ENCODE peak calls at places on chromosomes 1 and 21, in nine cellular contexts. One of them, this sample, is unnamed.

GRCh38 chr1:53992085-53992874 is 25.7 kb downstream of the LDLRAD1 start:
- DNase-seq in heart right ventricle: no peak
- DNase-seq in fibroblast of lung: no peak
- DNase-seq in endodermal cell: peak; percentile 76
- DNase-seq in GM23338: peak; percentile 43
- DNase-seq in heart left ventricle: no peak
- DNase-seq in AG10803: no peak
- DNase-seq in HFF-Myc: no peak
- DNase-seq in mesendoderm: peak; percentile 67
- DNase-seq in this sample: no peak

GRCh38 chr1:173206816-173207595 is at the start of gene TNFSF4:
- DNase-seq in heart right ventricle: no peak
- DNase-seq in fibroblast of lung: peak; percentile 67
- DNase-seq in endodermal cell: no peak
- DNase-seq in GM23338: peak; percentile 8
- DNase-seq in heart left ventricle: no peak
- DNase-seq in AG10803: peak; percentile 42
- DNase-seq in HFF-Myc: no peak
- DNase-seq in mesendoderm: no peak
- DNase-seq in this sample: no peak

GRCh38 chr21:32001390-32001789 is 128.6 kb downstream of the HUNK start:
- DNase-seq in heart right ventricle: no peak
- DNase-seq in fibroblast of lung: no peak
- DNase-seq in endodermal cell: no peak
- DNase-seq in GM23338: no peak
- DNase-seq in heart left ventricle: no peak
- DNase-seq in AG10803: no peak
- DNase-seq in HFF-Myc: no peak
- DNase-seq in mesendoderm: no peak
- DNase-seq in this sample: no peak

GRCh38 chr1:3463013-3463385 is 8.5 kb downstream of the ARHGEF16 start:
- DNase-seq in heart right ventricle: no peak
- DNase-seq in fibroblast of lung: no peak
- DNase-seq in endodermal cell: no peak
- DNase-seq in GM23338: no peak
- DNase-seq in heart left ventricle: no peak
- DNase-seq in AG10803: no peak
- DNase-seq in HFF-Myc: no peak
- DNase-seq in mesendoderm: no peak
- DNase-seq in this sample: no peak

GRCh38 chr1:240801445-240801844 is 189.5 kb upstream of the GREM2 start:
- DNase-seq in heart right ventricle: no peak
- DNase-seq in fibroblast of lung: no peak
- DNase-seq in endodermal cell: no peak
- DNase-seq in GM23338: no peak
- DNase-seq in heart left ventricle: no peak
- DNase-seq in AG10803: peak; percentile 35
- DNase-seq in HFF-Myc: no peak
- DNase-seq in mesendoderm: no peak
- DNase-seq in this sample: peak; percentile 80

GRCh38 chr1:3012511-3013291 is 8.6 kb upstream of the ACTRT2 start:
- DNase-seq in heart right ventricle: peak; percentile 41
- DNase-seq in fibroblast of lung: peak; percentile 2
- DNase-seq in endodermal cell: peak; percentile 86
- DNase-seq in GM23338: peak; percentile 79
- DNase-seq in heart left ventricle: peak; percentile 35
- DNase-seq in AG10803: no peak
- DNase-seq in HFF-Myc: no peak
- DNase-seq in mesendoderm: peak; percentile 36
- DNase-seq in this sample: no peak

GRCh38 chr1:68331117-68331865 is 99.0 kb upstream of the WLS start:
- DNase-seq in heart right ventricle: no peak
- DNase-seq in fibroblast of lung: peak; percentile 98
- DNase-seq in endodermal cell: no peak
- DNase-seq in GM23338: no peak
- DNase-seq in heart left ventricle: no peak
- DNase-seq in AG10803: peak; percentile 90
- DNase-seq in HFF-Myc: peak; percentile 96
- DNase-seq in mesendoderm: no peak
- DNase-seq in this sample: peak; percentile 74

GRCh38 chr1:221316491-221317056 is 425.3 kb downstream of the DUSP10 start:
- DNase-seq in heart right ventricle: no peak
- DNase-seq in fibroblast of lung: peak; percentile 26
- DNase-seq in endodermal cell: no peak
- DNase-seq in GM23338: no peak
- DNase-seq in heart left ventricle: no peak
- DNase-seq in AG10803: peak; percentile 80
- DNase-seq in HFF-Myc: no peak
- DNase-seq in mesendoderm: no peak
- DNase-seq in this sample: peak; percentile 62

GRCh38 chr1:150022357-150022756 is 11.8 kb upstream of the OTUD7B start:
- DNase-seq in heart right ventricle: no peak
- DNase-seq in fibroblast of lung: no peak
- DNase-seq in endodermal cell: peak; percentile 73
- DNase-seq in GM23338: peak; percentile 60
- DNase-seq in heart left ventricle: no peak
- DNase-seq in AG10803: no peak
- DNase-seq in HFF-Myc: no peak
- DNase-seq in mesendoderm: peak; percentile 85
- DNase-seq in this sample: no peak

GRCh38 chr1:81731989-81732388 is 68.7 kb upstream of the ADGRL2 start:
- DNase-seq in heart right ventricle: no peak
- DNase-seq in fibroblast of lung: peak; percentile 56
- DNase-seq in endodermal cell: no peak
- DNase-seq in GM23338: no peak
- DNase-seq in heart left ventricle: no peak
- DNase-seq in AG10803: no peak
- DNase-seq in HFF-Myc: no peak
- DNase-seq in mesendoderm: peak; percentile 4
- DNase-seq in this sample: no peak

GRCh38 chr1:97647776-97648175 is 273.1 kb downstream of the DPYD start:
- DNase-seq in heart right ventricle: no peak
- DNase-seq in fibroblast of lung: peak; percentile 85
- DNase-seq in endodermal cell: no peak
- DNase-seq in GM23338: no peak
- DNase-seq in heart left ventricle: no peak
- DNase-seq in AG10803: peak; percentile 72
- DNase-seq in HFF-Myc: peak; percentile 35
- DNase-seq in mesendoderm: no peak
- DNase-seq in this sample: no peak

GRCh38 chr1:100629391-100629790 is 90.2 kb upstream of the VCAM1 start:
- DNase-seq in heart right ventricle: no peak
- DNase-seq in fibroblast of lung: peak; percentile 49
- DNase-seq in endodermal cell: no peak
- DNase-seq in GM23338: no peak
- DNase-seq in heart left ventricle: no peak
- DNase-seq in AG10803: peak; percentile 78
- DNase-seq in HFF-Myc: no peak
- DNase-seq in mesendoderm: no peak
- DNase-seq in this sample: no peak

GRCh38 chr1:210681158-210681557 is 352.5 kb downstream of the HHAT start:
- DNase-seq in heart right ventricle: no peak
- DNase-seq in fibroblast of lung: peak; percentile 6
- DNase-seq in endodermal cell: peak; percentile 21
- DNase-seq in GM23338: no peak
- DNase-seq in heart left ventricle: no peak
- DNase-seq in AG10803: peak; percentile 53
- DNase-seq in HFF-Myc: no peak
- DNase-seq in mesendoderm: no peak
- DNase-seq in this sample: no peak

GRCh38 chr1:224644553-224645154 is 28.5 kb downstream of the CNIH3 start:
- DNase-seq in heart right ventricle: peak; percentile 41
- DNase-seq in fibroblast of lung: no peak
- DNase-seq in endodermal cell: peak; percentile 92
- DNase-seq in GM23338: peak; percentile 80
- DNase-seq in heart left ventricle: no peak
- DNase-seq in AG10803: peak; percentile 53
- DNase-seq in HFF-Myc: no peak
- DNase-seq in mesendoderm: peak; percentile 84
- DNase-seq in this sample: no peak

GRCh38 chr1:214862421-214862820 is 220.1 kb upstream of the KCNK2 start:
- DNase-seq in heart right ventricle: no peak
- DNase-seq in fibroblast of lung: peak; percentile 56
- DNase-seq in endodermal cell: no peak
- DNase-seq in GM23338: no peak
- DNase-seq in heart left ventricle: no peak
- DNase-seq in AG10803: peak; percentile 52
- DNase-seq in HFF-Myc: no peak
- DNase-seq in mesendoderm: no peak
- DNase-seq in this sample: no peak

GRCh38 chr1:39103321-39104157 is 77.4 kb downstream of the NDUFS5 start:
- DNase-seq in heart right ventricle: no peak
- DNase-seq in fibroblast of lung: peak; percentile 69
- DNase-seq in endodermal cell: peak; percentile 49
- DNase-seq in GM23338: no peak
- DNase-seq in heart left ventricle: no peak
- DNase-seq in AG10803: peak; percentile 45
- DNase-seq in HFF-Myc: no peak
- DNase-seq in mesendoderm: no peak
- DNase-seq in this sample: peak; percentile 52
- H3K4me3 ChIP-seq in heart right ventricle: no peak overlapping the region
- H3K4me3 ChIP-seq in fibroblast of lung: no peak overlapping the region
- H3K4me3 ChIP-seq in endodermal cell: no peak overlapping the region
- H3K4me3 ChIP-seq in GM23338: peak overlapping the region; percentile 80
- H3K4me3 ChIP-seq in heart left ventricle: no peak overlapping the region
- H3K4me3 ChIP-seq in AG10803: no peak overlapping the region
- H3K4me3 ChIP-seq in HFF-Myc: peak overlapping the region; percentile 4
- H3K4me3 ChIP-seq in mesendoderm: no peak overlapping the region
- H3K4me3 ChIP-seq in this sample: no peak overlapping the region

GRCh38 chr1:184792450-184792969 is 37.9 kb upstream of the EDEM3 start:
- DNase-seq in heart right ventricle: peak; percentile 35
- DNase-seq in fibroblast of lung: peak; percentile 99
- DNase-seq in endodermal cell: no peak
- DNase-seq in GM23338: no peak
- DNase-seq in heart left ventricle: peak; percentile 32
- DNase-seq in AG10803: peak; percentile 99
- DNase-seq in HFF-Myc: peak; percentile 89
- DNase-seq in mesendoderm: no peak
- DNase-seq in this sample: peak; percentile 98
- H3K4me3 ChIP-seq in heart right ventricle: no peak overlapping the region
- H3K4me3 ChIP-seq in fibroblast of lung: no peak overlapping the region
- H3K4me3 ChIP-seq in endodermal cell: no peak overlapping the region
- H3K4me3 ChIP-seq in GM23338: no peak overlapping the region
- H3K4me3 ChIP-seq in heart left ventricle: no peak overlapping the region
- H3K4me3 ChIP-seq in AG10803: no peak overlapping the region
- H3K4me3 ChIP-seq in HFF-Myc: no peak overlapping the region
- H3K4me3 ChIP-seq in mesendoderm: no peak overlapping the region
- H3K4me3 ChIP-seq in this sample: no peak overlapping the region

DNA sequence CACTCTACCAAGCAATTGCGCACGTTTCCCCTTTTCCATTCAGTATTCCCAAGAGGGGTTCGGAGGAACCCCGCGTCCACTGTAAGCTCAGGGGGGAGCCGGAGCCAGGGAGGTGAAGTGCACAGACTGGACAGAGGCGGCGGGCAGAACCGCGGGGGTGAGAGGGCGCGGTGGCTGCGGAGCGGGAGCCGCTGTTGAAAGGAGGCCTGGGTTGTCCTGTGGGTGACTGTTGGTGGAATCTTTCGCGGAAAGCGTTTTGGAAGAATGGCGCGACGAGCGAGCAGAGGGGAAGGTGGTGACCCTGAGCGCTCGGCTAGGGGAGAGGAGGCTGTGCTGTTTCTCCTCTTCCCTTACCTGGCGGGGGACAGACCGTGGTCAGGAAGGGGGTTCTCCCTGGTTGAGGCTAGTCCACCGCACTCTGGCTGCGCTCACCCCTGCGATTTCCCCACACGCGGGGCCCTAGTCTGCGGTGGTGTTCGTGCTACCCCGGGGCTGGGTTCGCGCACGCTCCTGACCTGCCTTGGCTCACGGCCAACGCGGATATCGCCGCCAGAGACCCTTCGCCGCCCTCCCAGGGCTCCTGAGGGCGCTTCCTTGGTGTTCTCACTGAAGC is 92.8 kb downstream of the PRKAB2 start:
- DNase-seq in heart right ventricle: no peak
- DNase-seq in fibroblast of lung: no peak
- DNase-seq in endodermal cell: no peak
- DNase-seq in GM23338: peak; percentile 30
- DNase-seq in heart left ventricle: no peak
- DNase-seq in AG10803: no peak
- DNase-seq in HFF-Myc: no peak
- DNase-seq in mesendoderm: no peak
- DNase-seq in this sample: no peak
- H3K4me3 ChIP-seq in heart right ventricle: peak overlapping the region; percentile 12
- H3K4me3 ChIP-seq in fibroblast of lung: no peak overlapping the region
- H3K4me3 ChIP-seq in endodermal cell: peak overlapping the region; percentile 56
- H3K4me3 ChIP-seq in GM23338: peak overlapping the region; percentile 60
- H3K4me3 ChIP-seq in heart left ventricle: peak overlapping the region; percentile 9
- H3K4me3 ChIP-seq in AG10803: no peak overlapping the region
- H3K4me3 ChIP-seq in HFF-Myc: no peak overlapping the region
- H3K4me3 ChIP-seq in mesendoderm: no peak overlapping the region
- H3K4me3 ChIP-seq in this sample: no peak overlapping the region

GRCh38 chr21:34019402-34019801 is 54.0 kb upstream of the MRPS6 start:
- DNase-seq in heart right ventricle: no peak
- DNase-seq in fibroblast of lung: no peak
- DNase-seq in endodermal cell: no peak
- DNase-seq in GM23338: no peak
- DNase-seq in heart left ventricle: no peak
- DNase-seq in AG10803: no peak
- DNase-seq in HFF-Myc: no peak
- DNase-seq in mesendoderm: no peak
- DNase-seq in this sample: no peak

GRCh38 chr21:34020005-34020847 is 53.2 kb upstream of the MRPS6 start:
- DNase-seq in heart right ventricle: no peak
- DNase-seq in fibroblast of lung: peak; percentile 58
- DNase-seq in endodermal cell: no peak
- DNase-seq in GM23338: no peak
- DNase-seq in heart left ventricle: no peak
- DNase-seq in AG10803: peak; percentile 28
- DNase-seq in HFF-Myc: no peak
- DNase-seq in mesendoderm: no peak
- DNase-seq in this sample: peak; percentile 66

GRCh38 chr21:34018910-34019309 is 54.5 kb upstream of the MRPS6 start:
- DNase-seq in heart right ventricle: no peak
- DNase-seq in fibroblast of lung: no peak
- DNase-seq in endodermal cell: no peak
- DNase-seq in GM23338: no peak
- DNase-seq in heart left ventricle: no peak
- DNase-seq in AG10803: no peak
- DNase-seq in HFF-Myc: no peak
- DNase-seq in mesendoderm: no peak
- DNase-seq in this sample: no peak

GRCh38 chr21:34017127-34017961 is 56.0 kb upstream of the MRPS6 start:
- DNase-seq in heart right ventricle: no peak
- DNase-seq in fibroblast of lung: peak; percentile 89
- DNase-seq in endodermal cell: no peak
- DNase-seq in GM23338: no peak
- DNase-seq in heart left ventricle: no peak
- DNase-seq in AG10803: peak; percentile 86
- DNase-seq in HFF-Myc: no peak
- DNase-seq in mesendoderm: no peak
- DNase-seq in this sample: no peak

DNA sequence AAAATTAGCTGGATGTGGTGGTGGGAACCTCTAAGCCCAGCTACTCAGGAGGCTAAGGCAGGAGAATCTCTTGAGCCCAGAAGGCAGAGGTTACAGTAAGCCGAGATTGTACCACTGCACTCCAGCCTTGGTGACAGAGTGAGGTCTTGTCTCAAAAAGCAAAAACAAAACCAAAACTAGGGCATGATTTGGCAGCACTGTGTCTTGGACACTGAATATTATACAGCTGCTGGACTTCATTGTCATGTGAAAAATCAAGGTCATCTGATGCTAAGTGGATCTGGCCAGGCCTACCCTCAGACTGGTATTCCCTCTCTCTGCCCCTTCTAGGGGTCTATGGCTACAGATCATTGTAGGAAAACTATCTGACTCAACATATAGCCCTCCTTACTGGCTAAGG is 55.2 kb upstream of the MRPS6 start:
- DNase-seq in heart right ventricle: no peak
- DNase-seq in fibroblast of lung: no peak
- DNase-seq in endodermal cell: no peak
- DNase-seq in GM23338: no peak
- DNase-seq in heart left ventricle: no peak
- DNase-seq in AG10803: no peak
- DNase-seq in HFF-Myc: no peak
- DNase-seq in mesendoderm: no peak
- DNase-seq in this sample: no peak
- H3K4me3 ChIP-seq in heart right ventricle: no peak overlapping the region
- H3K4me3 ChIP-seq in fibroblast of lung: no peak overlapping the region
- H3K4me3 ChIP-seq in endodermal cell: no peak overlapping the region
- H3K4me3 ChIP-seq in GM23338: no peak overlapping the region
- H3K4me3 ChIP-seq in heart left ventricle: no peak overlapping the region
- H3K4me3 ChIP-seq in AG10803: no peak overlapping the region
- H3K4me3 ChIP-seq in HFF-Myc: no peak overlapping the region
- H3K4me3 ChIP-seq in mesendoderm: no peak overlapping the region
- H3K4me3 ChIP-seq in this sample: no peak overlapping the region

This sample was measured in skeletal muscle cell.